ENCODE peak calls at places on chromosomes 13 and 19, in ten cellular contexts. U is MM.1S; R is astrocyte; D is tibial nerve; M is CD8-positive, alpha-beta T cell; W is fibroblast of lung; E is CD4-positive, CD25-positive, alpha-beta regulatory T cell; A is psoas muscle; O is RWPE2; Y is heart left ventricle. F is an unnamed sample. For H3K4me1, the result is how much of the 10 kb centered on the place peaks cover.

GRCh38 chr13:26051231-26052135 is at the start of gene SHISA2:
- DNase-seq in U (peak), R (peak), D (no peak), M (no peak), W (peak), E (no peak), A (peak), O (no peak), Y (peak), F (no peak)

GRCh38 chr19:41746593-41747227 is 8.6 kb upstream of the CEACAM6 start:
- DNase-seq in U (peak), R (peak), D (no peak), M (no peak), W (peak), E (peak), A (no peak), O (no peak), Y (no peak), F (peak)

GRCh38 chr13:28047784-28048388 is 52.5 kb downstream of the FLT3 start:
- DNase-seq in U (peak), R (no peak), D (no peak), M (no peak), W (peak), E (no peak), A (no peak), O (no peak), Y (no peak), F (no peak)

GRCh38 chr13:25725104-25725503 is 326.7 kb downstream of the SHISA2 start:
- DNase-seq in U (no peak), R (no peak), D (no peak), M (no peak), W (no peak), E (no peak), A (no peak), O (no peak), Y (no peak), F (no peak)

GRCh38 chr19:8517551-8518442 is 3.8 kb upstream of the ZNF414 start:
- DNase-seq in U (no peak), R (no peak), D (peak), M (peak), W (no peak), E (peak), A (no peak), O (no peak), Y (no peak), F (no peak)

GRCh38 chr19:55209430-55210119 is at the start of gene PTPRH:
- DNase-seq in U (no peak), R (no peak), D (no peak), M (no peak), W (no peak), E (no peak), A (no peak), O (no peak), Y (no peak), F (no peak)

GRCh38 chr13:113393226-113393571 is 29.3 kb upstream of the GRTP1 start:
- DNase-seq in U (no peak), R (no peak), D (no peak), M (no peak), W (no peak), E (no peak), A (no peak), O (no peak), Y (no peak), F (no peak)

GRCh38 chr13:97502691-97503090 is 68.7 kb downstream of the RAP2A start:
- DNase-seq in U (no peak), R (no peak), D (no peak), M (no peak), W (no peak), E (no peak), A (no peak), O (no peak), Y (no peak), F (no peak)

GRCh38 chr13:22944378-22944777 is 236.4 kb upstream of the SGCG start:
- DNase-seq in U (no peak), R (no peak), D (no peak), M (no peak), W (no peak), E (no peak), A (no peak), O (no peak), Y (no peak), F (no peak)

GRCh38 chr13:109166807-109167206 is 537.4 kb downstream of the MYO16 start:
- DNase-seq in U (no peak), R (no peak), D (peak), M (no peak), W (no peak), E (no peak), A (no peak), O (no peak), Y (no peak), F (no peak)

GRCh38 chr19:11268783-11269267 is 6.5 kb upstream of the DOCK6 start:
- DNase-seq in U (no peak), R (peak), D (peak), M (no peak), W (peak), E (no peak), A (peak), O (no peak), Y (peak), F (no peak)

GRCh38 chr13:99374994-99375805 is 68.0 kb upstream of the GPR183 start:
- DNase-seq in U (no peak), R (no peak), D (no peak), M (no peak), W (no peak), E (peak), A (no peak), O (no peak), Y (no peak), F (no peak)
- H3K4me1 ChIP-seq in U (under half), R (under half), D (under half), M (half or more), W (under half), E (under half), A (under half), O (under half), Y (under half), F (under half)

DNA sequence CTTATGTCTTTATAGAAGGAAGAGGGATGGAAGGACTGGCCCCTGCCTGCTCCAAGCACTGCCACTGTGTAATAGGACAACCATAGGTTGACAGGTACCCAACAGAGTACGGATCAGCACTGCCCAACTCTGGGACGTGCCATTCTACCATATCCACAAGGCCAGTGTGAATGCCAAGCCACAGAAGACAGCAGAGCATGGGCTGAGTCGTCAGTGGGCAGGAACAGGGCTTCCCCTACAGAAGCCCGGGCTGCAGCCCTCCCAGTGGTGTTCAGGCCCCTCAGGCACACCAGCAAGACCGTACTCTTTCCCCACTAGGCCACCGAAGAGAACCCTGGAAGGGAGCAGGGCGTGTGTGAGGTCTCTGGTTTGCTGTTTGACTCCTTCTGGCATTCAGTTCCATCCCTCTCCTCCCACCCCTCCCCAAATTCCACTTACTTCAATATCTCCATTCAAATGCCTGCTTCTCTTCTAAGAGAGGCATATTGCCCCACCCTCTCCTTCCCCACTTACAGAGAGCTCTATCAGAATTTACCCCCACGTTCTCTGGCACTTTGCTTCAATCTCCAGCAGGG is 209.4 kb downstream of the FOXO1 start:
- DNase-seq in U (no peak), R (no peak), D (no peak), M (no peak), W (no peak), E (no peak), A (no peak), O (no peak), Y (no peak), F (no peak)
- H3K4me1 ChIP-seq in U (under half), R (under half), D (under half), M (under half), W (under half), E (under half), A (under half), O (under half), Y (under half), F (under half)

DNA sequence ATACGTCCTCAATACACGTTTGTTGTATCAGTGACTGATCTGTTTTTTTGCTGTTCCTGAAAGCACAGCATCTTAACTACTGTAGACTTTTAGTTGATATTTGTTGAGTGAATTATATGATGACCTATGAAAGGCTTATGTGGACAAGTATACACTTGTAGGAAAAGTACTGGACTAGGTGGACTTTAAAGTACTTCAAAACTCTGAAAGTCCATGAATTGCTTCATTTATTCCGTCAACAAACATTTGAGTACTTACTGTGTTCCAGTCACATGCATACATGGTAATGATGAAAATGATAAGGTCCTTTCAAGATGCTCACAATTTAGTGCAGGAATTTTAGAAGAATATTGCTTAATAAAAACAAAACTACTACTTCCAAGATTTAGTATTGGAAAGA is 3.1 kb downstream of the WDFY2 start:
- DNase-seq in U (no peak), R (no peak), D (no peak), M (no peak), W (no peak), E (no peak), A (no peak), O (no peak), Y (no peak), F (no peak)
- H3K4me1 ChIP-seq in U (under half), R (under half), D (under half), M (under half), W (under half), E (under half), A (under half), O (half or more), Y (under half), F (under half)

GRCh38 chr19:40609561-40610395 is 8.6 kb downstream of the LTBP4 start:
- DNase-seq in U (peak), R (peak), D (peak), M (peak), W (peak), E (peak), A (peak), O (peak), Y (peak), F (peak)

GRCh38 chr19:40605201-40605971 is 4.2 kb downstream of the LTBP4 start:
- DNase-seq in U (peak), R (peak), D (no peak), M (peak), W (peak), E (peak), A (peak), O (peak), Y (peak), F (peak)

GRCh38 chr19:40607898-40608621 is 6.9 kb downstream of the LTBP4 start:
- DNase-seq in U (no peak), R (no peak), D (no peak), M (no peak), W (no peak), E (no peak), A (no peak), O (no peak), Y (no peak), F (no peak)

GRCh38 chr19:40608957-40609356 is 7.8 kb downstream of the LTBP4 start:
- DNase-seq in U (no peak), R (no peak), D (no peak), M (no peak), W (no peak), E (no peak), A (no peak), O (no peak), Y (no peak), F (no peak)

GRCh38 chr19:40607311-40607871 is 6.2 kb downstream of the LTBP4 start:
- DNase-seq in U (no peak), R (no peak), D (no peak), M (no peak), W (no peak), E (no peak), A (no peak), O (no peak), Y (no peak), F (peak)
- H3K4me1 ChIP-seq in U (under half), R (under half), D (half or more), M (half or more), W (under half), E (half or more), A (under half), O (under half), Y (under half), F (half or more)

DNA sequence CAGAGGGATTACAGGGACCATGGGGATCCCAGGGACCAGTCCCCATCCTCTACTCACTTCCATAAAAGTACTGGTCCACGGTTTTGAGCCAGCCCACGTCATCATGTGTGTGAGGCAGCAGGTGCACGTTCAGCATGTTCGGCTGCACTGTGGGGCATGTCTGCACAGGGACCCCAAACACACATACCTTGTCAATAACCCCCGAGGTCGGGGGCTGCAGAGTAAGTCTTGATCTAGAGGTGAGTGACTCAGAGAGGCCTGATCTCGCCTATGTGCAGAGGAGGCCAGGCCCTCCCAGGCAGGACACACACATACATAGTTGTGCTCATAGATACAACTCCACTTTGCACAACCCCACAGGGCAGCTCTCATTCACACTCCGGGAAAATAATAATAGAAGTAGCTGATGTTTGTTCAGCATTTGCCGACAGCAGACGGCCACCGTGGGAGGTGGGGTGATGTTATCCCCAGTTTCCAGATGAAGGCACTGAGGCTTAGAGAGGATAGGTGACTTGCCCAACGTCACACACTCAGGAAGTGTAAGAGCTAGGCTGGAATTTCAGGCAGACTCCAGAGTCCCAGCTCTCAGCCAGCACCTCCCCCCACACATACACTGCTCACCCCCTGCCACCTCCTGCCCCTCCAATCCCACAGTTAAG is 767 bp downstream of the MAN2B1 start:
- DNase-seq in U (no peak), R (no peak), D (no peak), M (no peak), W (peak), E (no peak), A (no peak), O (no peak), Y (no peak), F (no peak)
- H3K4me1 ChIP-seq in U (under half), R (under half), D (under half), M (under half), W (under half), E (half or more), A (under half), O (under half), Y (under half), F (under half)